ENCODE peak calls at places on chromosomes 4 and X, in nine cellular contexts. One of them, this sample, is unnamed.

GRCh38 chr4:169270156-169270809 is 473 bp downstream of the SH3RF1 start:
- DNase-seq in neuronal stem cell: no peak
- DNase-seq in foreskin fibroblast: no peak
- DNase-seq in uterus: peak
- DNase-seq in endodermal cell: peak
- DNase-seq in spleen: peak
- DNase-seq in pancreas: peak
- DNase-seq in ovary: peak
- DNase-seq in cardiac muscle cell: peak
- DNase-seq in this sample: peak

GRCh38 chr4:26032572-26033320 is 118.7 kb downstream of the SMIM20 start:
- DNase-seq in neuronal stem cell: no peak
- DNase-seq in foreskin fibroblast: peak
- DNase-seq in uterus: peak
- DNase-seq in endodermal cell: no peak
- DNase-seq in spleen: no peak
- DNase-seq in pancreas: no peak
- DNase-seq in ovary: no peak
- DNase-seq in cardiac muscle cell: no peak
- DNase-seq in this sample: peak

GRCh38 chr4:152451496-152451895 is 84.4 kb downstream of the FBXW7 start:
- DNase-seq in neuronal stem cell: no peak
- DNase-seq in foreskin fibroblast: no peak
- DNase-seq in uterus: no peak
- DNase-seq in endodermal cell: no peak
- DNase-seq in spleen: no peak
- DNase-seq in pancreas: no peak
- DNase-seq in ovary: no peak
- DNase-seq in cardiac muscle cell: no peak
- DNase-seq in this sample: no peak

GRCh38 chr4:127967141-127967775 is 2.1 kb downstream of the ABHD18 start:
- DNase-seq in neuronal stem cell: no peak
- DNase-seq in foreskin fibroblast: no peak
- DNase-seq in uterus: no peak
- DNase-seq in endodermal cell: no peak
- DNase-seq in spleen: no peak
- DNase-seq in pancreas: no peak
- DNase-seq in ovary: no peak
- DNase-seq in cardiac muscle cell: no peak
- DNase-seq in this sample: no peak

GRCh38 chr4:123667496-123667895 is 270.9 kb downstream of the SPRY1 start:
- DNase-seq in neuronal stem cell: no peak
- DNase-seq in foreskin fibroblast: peak
- DNase-seq in uterus: no peak
- DNase-seq in endodermal cell: no peak
- DNase-seq in spleen: no peak
- DNase-seq in pancreas: no peak
- DNase-seq in ovary: no peak
- DNase-seq in cardiac muscle cell: no peak
- DNase-seq in this sample: peak

GRCh38 chr4:88458091-88458740 is 1.3 kb downstream of the HERC5 start:
- DNase-seq in neuronal stem cell: no peak
- DNase-seq in foreskin fibroblast: no peak
- DNase-seq in uterus: no peak
- DNase-seq in endodermal cell: no peak
- DNase-seq in spleen: no peak
- DNase-seq in pancreas: no peak
- DNase-seq in ovary: no peak
- DNase-seq in cardiac muscle cell: no peak
- DNase-seq in this sample: no peak

GRCh38 chr4:184310171-184310567 is 92.5 kb upstream of the ENPP6 start:
- DNase-seq in neuronal stem cell: no peak
- DNase-seq in foreskin fibroblast: no peak
- DNase-seq in uterus: no peak
- DNase-seq in endodermal cell: peak
- DNase-seq in spleen: peak
- DNase-seq in pancreas: no peak
- DNase-seq in ovary: no peak
- DNase-seq in cardiac muscle cell: no peak
- DNase-seq in this sample: peak

GRCh38 chr4:2617955-2618354 is 81.5 kb downstream of the FAM193A start:
- DNase-seq in neuronal stem cell: no peak
- DNase-seq in foreskin fibroblast: no peak
- DNase-seq in uterus: no peak
- DNase-seq in endodermal cell: no peak
- DNase-seq in spleen: no peak
- DNase-seq in pancreas: no peak
- DNase-seq in ovary: no peak
- DNase-seq in cardiac muscle cell: no peak
- DNase-seq in this sample: no peak

GRCh38 chr4:170090667-170091052 is 904 bp upstream of the AADAT start:
- DNase-seq in neuronal stem cell: no peak
- DNase-seq in foreskin fibroblast: peak
- DNase-seq in uterus: no peak
- DNase-seq in endodermal cell: no peak
- DNase-seq in spleen: no peak
- DNase-seq in pancreas: no peak
- DNase-seq in ovary: no peak
- DNase-seq in cardiac muscle cell: no peak
- DNase-seq in this sample: peak

GRCh38 chr4:65241257-65241997 is 428.9 kb downstream of the EPHA5 start:
- DNase-seq in neuronal stem cell: no peak
- DNase-seq in foreskin fibroblast: no peak
- DNase-seq in uterus: no peak
- DNase-seq in endodermal cell: peak
- DNase-seq in spleen: no peak
- DNase-seq in pancreas: no peak
- DNase-seq in ovary: no peak
- DNase-seq in cardiac muscle cell: no peak
- DNase-seq in this sample: no peak

GRCh38 chrX:151174581-151175282 is 1.7 kb upstream of the GPR50 start:
- DNase-seq in neuronal stem cell: no peak
- DNase-seq in foreskin fibroblast: no peak
- DNase-seq in uterus: no peak
- DNase-seq in endodermal cell: peak
- DNase-seq in spleen: no peak
- DNase-seq in pancreas: no peak
- DNase-seq in ovary: no peak
- DNase-seq in cardiac muscle cell: peak
- DNase-seq in this sample: no peak

GRCh38 chrX:151177141-151178027 is 1.0 kb downstream of the GPR50 start:
- DNase-seq in neuronal stem cell: peak
- DNase-seq in foreskin fibroblast: no peak
- DNase-seq in uterus: no peak
- DNase-seq in endodermal cell: peak
- DNase-seq in spleen: no peak
- DNase-seq in pancreas: no peak
- DNase-seq in ovary: no peak
- DNase-seq in cardiac muscle cell: peak
- DNase-seq in this sample: no peak

GRCh38 chrX:151178746-151179145 is 2.4 kb downstream of the GPR50 start:
- DNase-seq in neuronal stem cell: no peak
- DNase-seq in foreskin fibroblast: no peak
- DNase-seq in uterus: no peak
- DNase-seq in endodermal cell: peak
- DNase-seq in spleen: no peak
- DNase-seq in pancreas: no peak
- DNase-seq in ovary: no peak
- DNase-seq in cardiac muscle cell: no peak
- DNase-seq in this sample: no peak

GRCh38 chrX:151175283-151176062 is 911 bp upstream of the GPR50 start:
- DNase-seq in neuronal stem cell: no peak
- DNase-seq in foreskin fibroblast: no peak
- DNase-seq in uterus: no peak
- DNase-seq in endodermal cell: peak
- DNase-seq in spleen: no peak
- DNase-seq in pancreas: no peak
- DNase-seq in ovary: no peak
- DNase-seq in cardiac muscle cell: peak
- DNase-seq in this sample: no peak

GRCh38 chrX:151176351-151176750 is at the start of gene GPR50:
- DNase-seq in neuronal stem cell: no peak
- DNase-seq in foreskin fibroblast: no peak
- DNase-seq in uterus: no peak
- DNase-seq in endodermal cell: no peak
- DNase-seq in spleen: no peak
- DNase-seq in pancreas: no peak
- DNase-seq in ovary: no peak
- DNase-seq in cardiac muscle cell: peak
- DNase-seq in this sample: no peak
- H3K4me3 ChIP-seq in neuronal stem cell: peak
- H3K4me3 ChIP-seq in foreskin fibroblast: no peak
- H3K4me3 ChIP-seq in uterus: no peak
- H3K4me3 ChIP-seq in endodermal cell: peak
- H3K4me3 ChIP-seq in spleen: no peak
- H3K4me3 ChIP-seq in pancreas: peak
- H3K4me3 ChIP-seq in ovary: no peak
- H3K4me3 ChIP-seq in cardiac muscle cell: peak
- H3K4me3 ChIP-seq in this sample: no peak

DNA sequence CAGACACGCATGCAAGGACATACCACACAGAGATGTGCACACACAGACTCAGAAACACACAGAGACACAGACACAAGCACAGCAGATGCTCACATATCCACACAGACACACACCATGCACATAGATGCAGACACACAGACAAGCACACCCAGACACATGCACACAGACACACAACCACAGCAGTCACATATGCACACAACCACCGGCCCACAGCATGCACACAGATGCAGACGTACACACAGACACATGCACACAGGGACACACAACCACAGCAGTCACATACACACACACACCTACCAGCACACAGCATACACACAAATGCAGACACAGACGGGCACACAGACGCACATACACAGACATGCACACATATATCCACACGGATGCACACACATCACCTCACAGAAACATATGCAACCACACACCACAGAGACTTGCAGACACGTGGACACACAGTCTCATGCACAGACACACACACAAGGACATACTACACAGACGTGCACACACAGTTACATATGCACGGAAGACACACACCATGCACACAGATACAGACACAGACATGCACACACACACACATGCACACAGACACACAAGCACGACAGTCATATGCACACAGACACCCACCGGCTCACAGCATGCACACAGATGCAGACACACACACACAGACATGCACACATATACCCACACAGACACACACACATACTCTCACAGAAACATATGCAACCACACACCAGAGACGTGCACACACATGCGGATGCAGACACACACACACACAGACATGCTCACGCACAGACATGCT is 25.2 kb upstream of the SLC25A6 start:
- DNase-seq in neuronal stem cell: no peak
- DNase-seq in foreskin fibroblast: no peak
- DNase-seq in uterus: no peak
- DNase-seq in endodermal cell: no peak
- DNase-seq in spleen: peak
- DNase-seq in pancreas: no peak
- DNase-seq in ovary: peak
- DNase-seq in cardiac muscle cell: no peak
- DNase-seq in this sample: no peak
- H3K4me3 ChIP-seq in neuronal stem cell: peak
- H3K4me3 ChIP-seq in foreskin fibroblast: no peak
- H3K4me3 ChIP-seq in uterus: no peak
- H3K4me3 ChIP-seq in endodermal cell: no peak
- H3K4me3 ChIP-seq in spleen: no peak
- H3K4me3 ChIP-seq in pancreas: no peak
- H3K4me3 ChIP-seq in ovary: no peak
- H3K4me3 ChIP-seq in cardiac muscle cell: no peak
- H3K4me3 ChIP-seq in this sample: no peak

GRCh38 chr4:6917445-6918241 is 8.0 kb downstream of the TBC1D14 start:
- DNase-seq in neuronal stem cell: no peak
- DNase-seq in foreskin fibroblast: no peak
- DNase-seq in uterus: peak
- DNase-seq in endodermal cell: peak
- DNase-seq in spleen: peak
- DNase-seq in pancreas: peak
- DNase-seq in ovary: peak
- DNase-seq in cardiac muscle cell: no peak
- DNase-seq in this sample: peak

GRCh38 chr4:6918345-6918744 is 8.7 kb downstream of the TBC1D14 start:
- DNase-seq in neuronal stem cell: no peak
- DNase-seq in foreskin fibroblast: no peak
- DNase-seq in uterus: no peak
- DNase-seq in endodermal cell: peak
- DNase-seq in spleen: peak
- DNase-seq in pancreas: no peak
- DNase-seq in ovary: no peak
- DNase-seq in cardiac muscle cell: no peak
- DNase-seq in this sample: no peak

GRCh38 chr4:6916069-6916586 is 6.5 kb downstream of the TBC1D14 start:
- DNase-seq in neuronal stem cell: no peak
- DNase-seq in foreskin fibroblast: no peak
- DNase-seq in uterus: no peak
- DNase-seq in endodermal cell: no peak
- DNase-seq in spleen: peak
- DNase-seq in pancreas: no peak
- DNase-seq in ovary: no peak
- DNase-seq in cardiac muscle cell: no peak
- DNase-seq in this sample: no peak

GRCh38 chr4:6915041-6916005 is 5.7 kb downstream of the TBC1D14 start:
- DNase-seq in neuronal stem cell: no peak
- DNase-seq in foreskin fibroblast: no peak
- DNase-seq in uterus: no peak
- DNase-seq in endodermal cell: no peak
- DNase-seq in spleen: peak
- DNase-seq in pancreas: no peak
- DNase-seq in ovary: no peak
- DNase-seq in cardiac muscle cell: no peak
- DNase-seq in this sample: no peak

GRCh38 chr4:6916587-6917444 is 7.2 kb downstream of the TBC1D14 start:
- DNase-seq in neuronal stem cell: no peak
- DNase-seq in foreskin fibroblast: no peak
- DNase-seq in uterus: no peak
- DNase-seq in endodermal cell: peak
- DNase-seq in spleen: peak
- DNase-seq in pancreas: no peak
- DNase-seq in ovary: no peak
- DNase-seq in cardiac muscle cell: no peak
- DNase-seq in this sample: no peak
- H3K4me3 ChIP-seq in neuronal stem cell: peak
- H3K4me3 ChIP-seq in foreskin fibroblast: no peak
- H3K4me3 ChIP-seq in uterus: no peak
- H3K4me3 ChIP-seq in endodermal cell: no peak
- H3K4me3 ChIP-seq in spleen: no peak
- H3K4me3 ChIP-seq in pancreas: no peak
- H3K4me3 ChIP-seq in ovary: no peak
- H3K4me3 ChIP-seq in cardiac muscle cell: no peak
- H3K4me3 ChIP-seq in this sample: no peak

DNA sequence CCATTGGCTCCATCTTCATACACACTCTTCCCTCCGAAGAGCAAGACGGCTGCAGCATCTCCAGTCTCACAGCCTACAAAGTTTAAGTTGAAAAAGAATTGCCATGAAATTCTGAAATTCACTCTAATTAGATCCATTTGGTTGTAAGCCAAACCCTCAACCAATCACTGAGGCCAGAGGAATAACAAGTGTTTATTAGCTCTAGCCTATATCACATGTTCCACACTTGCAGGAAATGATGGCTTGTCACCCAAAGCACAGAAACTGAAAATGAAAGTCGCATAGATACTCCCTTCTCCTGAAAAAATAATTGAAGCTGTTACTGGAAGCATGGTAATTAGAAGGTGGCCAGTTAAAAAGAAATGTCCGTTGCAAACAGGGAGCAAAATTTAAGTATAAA is 1071.8 kb downstream of the CCSER1 start:
- DNase-seq in neuronal stem cell: no peak
- DNase-seq in foreskin fibroblast: no peak
- DNase-seq in uterus: no peak
- DNase-seq in endodermal cell: no peak
- DNase-seq in spleen: no peak
- DNase-seq in pancreas: no peak
- DNase-seq in ovary: no peak
- DNase-seq in cardiac muscle cell: no peak
- DNase-seq in this sample: no peak
- H3K4me3 ChIP-seq in neuronal stem cell: no peak
- H3K4me3 ChIP-seq in foreskin fibroblast: peak
- H3K4me3 ChIP-seq in uterus: no peak
- H3K4me3 ChIP-seq in endodermal cell: no peak
- H3K4me3 ChIP-seq in spleen: peak
- H3K4me3 ChIP-seq in pancreas: no peak
- H3K4me3 ChIP-seq in ovary: no peak
- H3K4me3 ChIP-seq in cardiac muscle cell: no peak
- H3K4me3 ChIP-seq in this sample: no peak